ENCODE peak calls at places on chromosomes 5 and 9, in five cellular contexts. H is GM13977, A is GM23248, B is foreskin fibroblast, Z is hippocampal formation. U is an unnamed sample.

GRCh38 chr9:23554691-23555090 is 271.3 kb downstream of the ELAVL2 start:
- DNase-seq in B (no peak), H (no peak), Z (no peak), A (no peak), U (no peak)

GRCh38 chr9:88949961-88950340 is 41.3 kb upstream of the S1PR3 start:
- DNase-seq in H (no peak), Z (no peak), B (peak; percentile 18), A (peak; percentile 79), U (no peak)

GRCh38 chr9:136619742-136620440 is 42.8 kb upstream of the EGFL7 start:
- DNase-seq in B (peak; percentile 28), A (no peak), H (peak; percentile 47), Z (no peak), U (no peak)

GRCh38 chr9:93652604-93653592 is 76.5 kb downstream of the PHF2 start:
- DNase-seq in H (no peak), A (no peak), Z (no peak), B (no peak), U (no peak)

GRCh38 chr9:114196924-114197570 is 41.7 kb downstream of the COL27A1 start:
- DNase-seq in A (no peak), H (no peak), Z (no peak), B (peak; percentile 48), U (no peak)

GRCh38 chr5:37071901-37072581 is 177.1 kb downstream of the CPLANE1 start:
- DNase-seq in Z (peak; percentile 69), B (peak; percentile 67), A (peak; percentile 83), H (no peak), U (peak; percentile 79)

GRCh38 chr5:68646142-68646541 is 430.6 kb downstream of the PIK3R1 start:
- DNase-seq in B (peak; percentile 23), A (peak; percentile 2), H (no peak), Z (no peak), U (no peak)

GRCh38 chr9:108652851-108653250 is 202.9 kb downstream of the ACTL7B start:
- DNase-seq in H (no peak), Z (no peak), B (no peak), A (no peak), U (no peak)

GRCh38 chr5:135149229-135149955 is 115.4 kb upstream of the PITX1 start:
- DNase-seq in B (no peak), A (no peak), H (no peak), Z (no peak), U (no peak)

GRCh38 chr9:93299418-93300174 is 115.7 kb downstream of the WNK2 start:
- DNase-seq in H (peak; percentile 18), A (no peak), B (no peak), Z (no peak), U (no peak)

GRCh38 chr5:119470851-119471451 is 18.7 kb downstream of the HSD17B4 start:
- DNase-seq in B (peak; percentile 67), H (no peak), A (peak; percentile 56), Z (peak; percentile 57), U (peak; percentile 45)

GRCh38 chr9:138117836-138118235 is 240.3 kb downstream of the CACNA1B start:
- DNase-seq in B (no peak), Z (no peak), H (no peak), A (no peak), U (no peak)

GRCh38 chr9:77954018-77954417 is 77.6 kb downstream of the GNAQ start:
- DNase-seq in Z (no peak), H (no peak), A (peak; percentile 56), B (peak; percentile 77), U (no peak)

GRCh38 chr5:73442152-73442860 is 6.3 kb downstream of the FOXD1 start:
- DNase-seq in B (no peak), Z (no peak), A (peak; percentile 3), H (no peak), U (no peak)

GRCh38 chr9:108033976-108034964 is 544.7 kb upstream of the KLF4 start:
- DNase-seq in Z (no peak), A (peak; percentile 89), H (no peak), B (peak; percentile 93), U (peak; percentile 65)

GRCh38 chr9:129384887-129385614 is 207.0 kb upstream of the IER5L start:
- DNase-seq in A (no peak), Z (no peak), B (no peak), H (no peak), U (no peak)

GRCh38 chr5:126098330-126099017 is 324.7 kb upstream of the GRAMD2B start:
- DNase-seq in B (peak; percentile 89), A (peak; percentile 86), Z (no peak), H (no peak), U (no peak)

GRCh38 chr9:37801959-37802711 is 1.5 kb downstream of the DCAF10 start:
- DNase-seq in B (no peak), Z (no peak), H (no peak), A (no peak), U (no peak)

GRCh38 chr9:131738838-131739191 is 1.1 kb downstream of the RAPGEF1 start:
- DNase-seq in A (peak; percentile 33), B (no peak), Z (no peak), H (peak; percentile 41), U (no peak)

U was measured in putamen.